ENCODE peak calls at places on chromosomes 13 and 19, in four cellular contexts. Y is psoas muscle, N is uterus, T is bronchial epithelial cell. O is an unnamed sample.

GRCh38 chr13:81058211-81058915 is 717.4 kb upstream of the SPRY2 start:
- DNase-seq in T (peak; percentile 47), N (no peak), Y (no peak), O (no peak)

GRCh38 chr13:109949395-109949794 is 163.0 kb upstream of the IRS2 start:
- DNase-seq in Y (no peak), N (no peak), T (peak; percentile 17), O (no peak)

GRCh38 chr13:38657191-38657590 is 29.7 kb upstream of the FREM2 start:
- DNase-seq in Y (no peak), T (peak; percentile 66), N (no peak), O (no peak)

GRCh38 chr13:49540552-49540951 is 44.8 kb downstream of the PHF11 start:
- DNase-seq in N (peak; percentile 64), Y (no peak), T (no peak), O (no peak)

GRCh38 chr13:111913790-111914189 is 153.2 kb upstream of the SOX1 start:
- DNase-seq in T (no peak), N (no peak), Y (no peak), O (peak; percentile 7)

GRCh38 chr19:4913996-4914735 is 4.9 kb downstream of the UHRF1 start:
- DNase-seq in T (no peak), Y (no peak), N (no peak), O (no peak)

GRCh38 chr19:49427855-49428546 is 2.8 kb downstream of the GFY start:
- DNase-seq in Y (no peak), T (no peak), N (no peak), O (no peak)

GRCh38 chr19:38815059-38816001 is 2.6 kb upstream of the LGALS4 start:
- DNase-seq in Y (no peak), N (no peak), T (no peak), O (no peak)

DNA sequence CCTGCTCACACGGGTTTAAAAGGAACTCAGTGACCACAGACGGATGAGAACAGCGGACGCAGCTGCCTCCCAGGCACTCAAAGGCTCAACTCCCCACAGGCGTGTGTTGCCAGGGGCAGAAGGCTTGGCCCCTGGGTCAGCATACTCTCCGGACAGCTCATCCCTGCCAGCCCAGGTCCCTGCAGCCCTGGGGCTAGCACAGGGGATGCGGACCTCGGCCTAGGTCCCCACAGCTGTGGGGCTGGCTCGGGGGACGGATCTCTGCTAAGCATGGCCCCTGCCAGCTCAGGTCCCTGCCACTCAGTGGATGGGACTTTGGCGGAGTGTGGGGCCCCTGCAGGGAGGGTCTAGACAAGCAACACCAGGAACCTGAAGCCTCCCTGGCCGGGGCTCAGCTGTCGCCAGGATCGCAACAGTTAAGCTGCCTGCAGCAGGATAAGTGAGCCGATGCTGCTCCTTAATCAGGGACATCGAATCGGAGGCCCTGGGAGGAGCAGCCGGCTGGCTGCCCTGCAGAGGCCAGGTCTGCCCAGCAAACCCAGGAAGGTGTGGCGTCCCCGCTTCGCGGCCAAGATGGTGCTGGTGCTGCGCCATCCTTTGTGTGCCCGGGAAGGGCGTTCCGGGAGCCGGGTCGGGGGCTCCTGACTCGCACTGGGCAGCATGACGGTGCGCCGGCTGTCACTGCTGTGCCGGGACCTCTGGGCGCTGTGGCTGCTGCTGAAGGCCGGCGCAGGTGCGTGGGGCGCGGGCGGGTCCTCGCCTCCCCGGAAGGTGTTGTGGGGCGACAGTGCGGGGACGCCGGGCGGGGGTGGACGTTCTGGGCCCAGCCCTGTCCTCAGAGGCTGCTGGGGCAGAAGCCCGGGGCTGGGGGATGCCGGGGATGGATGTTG is 32.5 kb downstream of the MCF2L start:
- DNase-seq in Y (no peak), N (no peak), T (no peak), O (no peak)
- H3K4me3 ChIP-seq in Y (peak overlapping the region; percentile 19), N (no peak overlapping the region), T (no peak overlapping the region), O (no peak overlapping the region)

GRCh38 chr13:36674337-36675212 is 755 bp downstream of the SERTM1 start:
- DNase-seq in Y (no peak), N (no peak), T (no peak), O (no peak)

GRCh38 chr13:36673352-36673751 is 468 bp upstream of the SERTM1 start:
- DNase-seq in T (no peak), N (no peak), Y (no peak), O (no peak)

GRCh38 chr13:36675213-36675536 is 1.4 kb downstream of the SERTM1 start:
- DNase-seq in N (no peak), Y (no peak), T (no peak), O (no peak)

DNA sequence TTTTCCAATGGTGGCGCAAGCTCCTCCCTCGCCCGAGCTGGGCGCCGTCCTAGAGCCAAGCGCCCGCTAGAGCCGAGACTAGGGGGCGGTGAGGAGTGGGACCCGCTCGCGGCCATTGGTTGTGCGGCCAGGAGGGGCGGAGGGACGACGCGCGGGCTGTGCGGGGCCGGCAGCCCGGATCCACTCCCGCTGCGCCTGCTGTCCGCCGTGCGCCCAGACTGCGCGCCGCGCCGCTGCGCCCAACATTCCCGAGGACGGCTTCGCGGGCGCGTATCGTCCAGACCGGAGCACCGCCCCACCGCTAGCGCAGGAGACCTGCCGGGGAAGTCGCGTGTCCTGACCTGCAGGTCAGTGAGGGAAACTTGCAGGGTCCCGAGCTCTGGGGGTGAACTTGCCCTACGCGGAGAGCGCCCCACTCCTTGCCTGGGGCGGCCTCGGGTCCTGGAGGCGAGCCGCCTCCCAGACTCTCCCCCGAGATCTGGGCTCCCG is at the start of gene SERTM1:
- DNase-seq in Y (peak; percentile 40), N (peak; percentile 74), T (no peak), O (no peak)
- H3K4me3 ChIP-seq in Y (peak within 1 kb of the TSS; percentile 45), N (peak within 1 kb of the TSS; percentile 66), T (no peak within 1 kb of the TSS), O (no peak within 1 kb of the TSS)

GRCh38 chr19:55695511-55696290 is 20.7 kb downstream of the EPN1 start:
- DNase-seq in T (no peak), N (no peak), Y (no peak), O (no peak)

GRCh38 chr19:55697698-55698097 is 22.7 kb downstream of the EPN1 start:
- DNase-seq in N (no peak), Y (no peak), T (no peak), O (no peak)

GRCh38 chr19:55698256-55698655 is 23.2 kb downstream of the EPN1 start:
- DNase-seq in Y (no peak), N (no peak), T (no peak), O (no peak)

GRCh38 chr19:55696301-55697068 is 21.5 kb downstream of the EPN1 start:
- DNase-seq in Y (no peak), N (no peak), T (no peak), O (no peak)

GRCh38 chr19:55697069-55697440 is 22.0 kb downstream of the EPN1 start:
- DNase-seq in Y (no peak), T (no peak), N (no peak), O (no peak)
- H3K4me3 ChIP-seq in Y (no peak overlapping the region), T (no peak overlapping the region), N (no peak overlapping the region), O (no peak overlapping the region)

DNA sequence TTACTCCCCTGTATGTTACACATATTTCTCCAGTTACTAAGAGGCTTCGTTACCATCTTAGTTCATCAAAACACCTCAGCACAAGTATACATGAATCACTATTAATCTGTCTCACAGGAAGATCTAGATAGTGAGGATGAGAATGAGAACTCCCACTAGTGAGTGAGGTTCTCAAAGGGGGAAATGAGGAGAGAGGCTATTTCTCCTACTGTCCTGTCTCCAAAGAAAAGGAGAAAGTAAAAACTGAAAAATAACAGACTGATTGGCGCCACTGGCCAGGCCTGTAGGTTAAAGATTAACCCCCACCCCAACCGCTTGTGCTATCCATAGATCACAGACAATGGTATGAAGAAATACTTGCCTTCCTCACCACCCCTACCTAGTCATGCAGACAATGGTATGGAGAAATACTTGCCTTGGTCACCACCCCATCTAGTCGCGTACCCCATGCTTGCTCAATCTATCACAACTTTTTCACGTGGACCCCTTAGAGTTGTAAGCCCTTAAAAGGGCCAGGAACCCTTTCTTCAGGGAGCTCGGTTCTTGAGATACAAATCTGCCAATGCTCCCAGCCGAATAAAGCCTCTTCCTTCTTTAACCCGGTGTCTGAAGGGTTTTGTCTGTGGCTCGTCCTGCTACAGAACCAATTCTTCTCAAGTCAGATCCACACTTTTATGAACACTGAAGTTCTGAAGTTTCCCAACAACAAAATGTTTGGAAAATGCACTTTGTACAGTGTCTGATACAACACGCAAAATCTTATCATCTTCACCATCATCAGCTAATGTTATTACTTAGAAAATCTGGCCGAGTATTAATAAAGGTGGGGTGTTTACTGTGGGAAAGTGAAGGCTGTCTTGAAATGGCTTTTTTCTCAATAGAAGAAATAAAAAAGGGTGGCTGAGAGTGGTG is 598.1 kb downstream of the UQCRFS1 start:
- DNase-seq in N (no peak), T (no peak), Y (no peak), O (no peak)
- H3K4me3 ChIP-seq in N (no peak overlapping the region), T (no peak overlapping the region), Y (no peak overlapping the region), O (no peak overlapping the region)

GRCh38 chr19:34806976-34807860 is 34.2 kb upstream of the ZNF599 start:
- DNase-seq in T (peak; percentile 10), N (no peak), Y (no peak), O (no peak)
- H3K4me3 ChIP-seq in T (no peak overlapping the region), N (no peak overlapping the region), Y (no peak overlapping the region), O (no peak overlapping the region)

GRCh38 chr19:11673608-11674041 is 65.1 kb downstream of the ZNF823 start:
- DNase-seq in N (peak; percentile 53), Y (peak; percentile 73), T (peak; percentile 37), O (no peak)
- H3K4me3 ChIP-seq in N (peak overlapping the region; percentile 32), Y (peak overlapping the region; percentile 61), T (peak overlapping the region; percentile 19), O (no peak overlapping the region)

DNA sequence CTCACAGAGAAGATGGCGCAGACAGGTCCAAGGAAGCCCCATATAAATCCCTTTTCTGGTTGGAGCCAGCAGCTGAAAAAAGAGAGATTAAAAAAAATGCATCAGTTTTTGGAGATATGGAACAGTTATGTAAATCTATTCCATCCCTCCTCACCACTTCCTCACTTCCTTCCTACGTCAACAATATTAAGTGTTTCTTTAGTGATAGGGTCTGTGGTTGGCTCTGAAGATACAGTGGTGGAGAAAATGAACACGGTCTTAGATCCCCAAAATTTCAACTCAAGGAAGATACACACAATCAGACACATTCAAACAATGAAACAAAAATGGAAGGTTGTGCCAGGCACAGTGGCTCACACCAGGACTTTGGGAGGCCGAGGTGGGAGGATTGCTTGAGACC is 31.5 kb downstream of the ADGRE2 start:
- DNase-seq in Y (no peak), N (no peak), T (no peak), O (no peak)
- H3K4me3 ChIP-seq in Y (no peak overlapping the region), N (no peak overlapping the region), T (no peak overlapping the region), O (no peak overlapping the region)